ENCODE peak calls at places on chromosome 11, in ten cellular contexts. One of them, this sample, is unnamed.

GRCh38 chr11:68275721-68276488 is 4.1 kb upstream of the C11orf24 start:
- DNase-seq in CD4-positive, alpha-beta T cell: no peak
- DNase-seq in DMS153: no peak
- DNase-seq in stimulated activated CD8-positive, alpha-beta memory T cell treated with anti-CD3 and anti-CD28 coated beads, Interleukin-4, amount 100 ng/mL, for 1 hour: no peak
- DNase-seq in SW480: peak
- DNase-seq in neuronal stem cell: no peak
- DNase-seq in RWPE1: peak
- DNase-seq in amygdala: no peak
- DNase-seq in uterus: no peak
- DNase-seq in iPS-NIHi11: no peak
- DNase-seq in this sample: no peak

GRCh38 chr11:8839957-8840945 is 70.7 kb upstream of the AKIP1 start:
- DNase-seq in CD4-positive, alpha-beta T cell: no peak
- DNase-seq in DMS153: peak
- DNase-seq in stimulated activated CD8-positive, alpha-beta memory T cell treated with anti-CD3 and anti-CD28 coated beads, Interleukin-4, amount 100 ng/mL, for 1 hour: no peak
- DNase-seq in SW480: peak
- DNase-seq in neuronal stem cell: peak
- DNase-seq in RWPE1: no peak
- DNase-seq in amygdala: peak
- DNase-seq in uterus: no peak
- DNase-seq in iPS-NIHi11: peak
- DNase-seq in this sample: no peak

GRCh38 chr11:79352304-79352703 is 88.5 kb downstream of the TENM4 start:
- DNase-seq in CD4-positive, alpha-beta T cell: no peak
- DNase-seq in DMS153: no peak
- DNase-seq in stimulated activated CD8-positive, alpha-beta memory T cell treated with anti-CD3 and anti-CD28 coated beads, Interleukin-4, amount 100 ng/mL, for 1 hour: no peak
- DNase-seq in SW480: no peak
- DNase-seq in neuronal stem cell: no peak
- DNase-seq in RWPE1: no peak
- DNase-seq in amygdala: no peak
- DNase-seq in uterus: no peak
- DNase-seq in iPS-NIHi11: no peak
- DNase-seq in this sample: no peak

GRCh38 chr11:77198440-77198849 is 70.4 kb downstream of the MYO7A start:
- DNase-seq in CD4-positive, alpha-beta T cell: no peak
- DNase-seq in DMS153: no peak
- DNase-seq in stimulated activated CD8-positive, alpha-beta memory T cell treated with anti-CD3 and anti-CD28 coated beads, Interleukin-4, amount 100 ng/mL, for 1 hour: no peak
- DNase-seq in SW480: no peak
- DNase-seq in neuronal stem cell: no peak
- DNase-seq in RWPE1: no peak
- DNase-seq in amygdala: no peak
- DNase-seq in uterus: peak
- DNase-seq in iPS-NIHi11: peak
- DNase-seq in this sample: peak

GRCh38 chr11:31772412-31772811 is 38.7 kb downstream of the PAX6 start:
- DNase-seq in CD4-positive, alpha-beta T cell: no peak
- DNase-seq in DMS153: no peak
- DNase-seq in stimulated activated CD8-positive, alpha-beta memory T cell treated with anti-CD3 and anti-CD28 coated beads, Interleukin-4, amount 100 ng/mL, for 1 hour: no peak
- DNase-seq in SW480: no peak
- DNase-seq in neuronal stem cell: no peak
- DNase-seq in RWPE1: no peak
- DNase-seq in amygdala: no peak
- DNase-seq in uterus: no peak
- DNase-seq in iPS-NIHi11: no peak
- DNase-seq in this sample: no peak

GRCh38 chr11:84990141-84990540 is 637.0 kb downstream of the DLG2 start:
- DNase-seq in CD4-positive, alpha-beta T cell: no peak
- DNase-seq in DMS153: no peak
- DNase-seq in stimulated activated CD8-positive, alpha-beta memory T cell treated with anti-CD3 and anti-CD28 coated beads, Interleukin-4, amount 100 ng/mL, for 1 hour: no peak
- DNase-seq in SW480: no peak
- DNase-seq in neuronal stem cell: no peak
- DNase-seq in RWPE1: no peak
- DNase-seq in amygdala: no peak
- DNase-seq in uterus: no peak
- DNase-seq in iPS-NIHi11: no peak
- DNase-seq in this sample: no peak

GRCh38 chr11:2213890-2214526 is 42.4 kb upstream of the TH start:
- DNase-seq in CD4-positive, alpha-beta T cell: no peak
- DNase-seq in DMS153: no peak
- DNase-seq in stimulated activated CD8-positive, alpha-beta memory T cell treated with anti-CD3 and anti-CD28 coated beads, Interleukin-4, amount 100 ng/mL, for 1 hour: no peak
- DNase-seq in SW480: no peak
- DNase-seq in neuronal stem cell: no peak
- DNase-seq in RWPE1: no peak
- DNase-seq in amygdala: no peak
- DNase-seq in uterus: no peak
- DNase-seq in iPS-NIHi11: no peak
- DNase-seq in this sample: no peak

GRCh38 chr11:10886652-10887250 is 28.9 kb upstream of the ZBED5 start:
- DNase-seq in CD4-positive, alpha-beta T cell: no peak
- DNase-seq in DMS153: no peak
- DNase-seq in stimulated activated CD8-positive, alpha-beta memory T cell treated with anti-CD3 and anti-CD28 coated beads, Interleukin-4, amount 100 ng/mL, for 1 hour: no peak
- DNase-seq in SW480: no peak
- DNase-seq in neuronal stem cell: no peak
- DNase-seq in RWPE1: no peak
- DNase-seq in amygdala: no peak
- DNase-seq in uterus: no peak
- DNase-seq in iPS-NIHi11: no peak
- DNase-seq in this sample: no peak

GRCh38 chr11:12157241-12157661 is 46.9 kb downstream of the MICAL2 start:
- DNase-seq in CD4-positive, alpha-beta T cell: no peak
- DNase-seq in DMS153: no peak
- DNase-seq in stimulated activated CD8-positive, alpha-beta memory T cell treated with anti-CD3 and anti-CD28 coated beads, Interleukin-4, amount 100 ng/mL, for 1 hour: no peak
- DNase-seq in SW480: no peak
- DNase-seq in neuronal stem cell: no peak
- DNase-seq in RWPE1: no peak
- DNase-seq in amygdala: no peak
- DNase-seq in uterus: no peak
- DNase-seq in iPS-NIHi11: no peak
- DNase-seq in this sample: no peak

GRCh38 chr11:105609341-105609781 is 512 bp upstream of the GRIA4 start:
- DNase-seq in CD4-positive, alpha-beta T cell: no peak
- DNase-seq in DMS153: no peak
- DNase-seq in stimulated activated CD8-positive, alpha-beta memory T cell treated with anti-CD3 and anti-CD28 coated beads, Interleukin-4, amount 100 ng/mL, for 1 hour: no peak
- DNase-seq in SW480: peak
- DNase-seq in neuronal stem cell: no peak
- DNase-seq in RWPE1: peak
- DNase-seq in amygdala: no peak
- DNase-seq in uterus: no peak
- DNase-seq in iPS-NIHi11: peak
- DNase-seq in this sample: peak

GRCh38 chr11:44445500-44446340 is 119.7 kb upstream of the CD82 start:
- DNase-seq in CD4-positive, alpha-beta T cell: no peak
- DNase-seq in DMS153: no peak
- DNase-seq in stimulated activated CD8-positive, alpha-beta memory T cell treated with anti-CD3 and anti-CD28 coated beads, Interleukin-4, amount 100 ng/mL, for 1 hour: no peak
- DNase-seq in SW480: peak
- DNase-seq in neuronal stem cell: no peak
- DNase-seq in RWPE1: peak
- DNase-seq in amygdala: no peak
- DNase-seq in uterus: no peak
- DNase-seq in iPS-NIHi11: peak
- DNase-seq in this sample: no peak

GRCh38 chr11:102304686-102305085 is 12.6 kb upstream of the BIRC3 start:
- DNase-seq in CD4-positive, alpha-beta T cell: no peak
- DNase-seq in DMS153: no peak
- DNase-seq in stimulated activated CD8-positive, alpha-beta memory T cell treated with anti-CD3 and anti-CD28 coated beads, Interleukin-4, amount 100 ng/mL, for 1 hour: no peak
- DNase-seq in SW480: no peak
- DNase-seq in neuronal stem cell: no peak
- DNase-seq in RWPE1: no peak
- DNase-seq in amygdala: no peak
- DNase-seq in uterus: no peak
- DNase-seq in iPS-NIHi11: no peak
- DNase-seq in this sample: no peak

GRCh38 chr11:73379189-73379880 is 3.1 kb downstream of the RELT start:
- DNase-seq in CD4-positive, alpha-beta T cell: no peak
- DNase-seq in DMS153: no peak
- DNase-seq in stimulated activated CD8-positive, alpha-beta memory T cell treated with anti-CD3 and anti-CD28 coated beads, Interleukin-4, amount 100 ng/mL, for 1 hour: no peak
- DNase-seq in SW480: no peak
- DNase-seq in neuronal stem cell: no peak
- DNase-seq in RWPE1: no peak
- DNase-seq in amygdala: no peak
- DNase-seq in uterus: no peak
- DNase-seq in iPS-NIHi11: no peak
- DNase-seq in this sample: no peak

GRCh38 chr11:80163011-80163410 is 722.2 kb upstream of the TENM4 start:
- DNase-seq in CD4-positive, alpha-beta T cell: no peak
- DNase-seq in DMS153: no peak
- DNase-seq in stimulated activated CD8-positive, alpha-beta memory T cell treated with anti-CD3 and anti-CD28 coated beads, Interleukin-4, amount 100 ng/mL, for 1 hour: no peak
- DNase-seq in SW480: peak
- DNase-seq in neuronal stem cell: no peak
- DNase-seq in RWPE1: peak
- DNase-seq in amygdala: no peak
- DNase-seq in uterus: no peak
- DNase-seq in iPS-NIHi11: no peak
- DNase-seq in this sample: no peak

GRCh38 chr11:8759634-8760033 is 77.0 kb downstream of the RPL27A start:
- DNase-seq in CD4-positive, alpha-beta T cell: no peak
- DNase-seq in DMS153: no peak
- DNase-seq in stimulated activated CD8-positive, alpha-beta memory T cell treated with anti-CD3 and anti-CD28 coated beads, Interleukin-4, amount 100 ng/mL, for 1 hour: no peak
- DNase-seq in SW480: no peak
- DNase-seq in neuronal stem cell: no peak
- DNase-seq in RWPE1: no peak
- DNase-seq in amygdala: no peak
- DNase-seq in uterus: peak
- DNase-seq in iPS-NIHi11: no peak
- DNase-seq in this sample: no peak

GRCh38 chr11:72631806-72632731 is 42.2 kb downstream of the PDE2A start:
- DNase-seq in CD4-positive, alpha-beta T cell: no peak
- DNase-seq in DMS153: no peak
- DNase-seq in stimulated activated CD8-positive, alpha-beta memory T cell treated with anti-CD3 and anti-CD28 coated beads, Interleukin-4, amount 100 ng/mL, for 1 hour: no peak
- DNase-seq in SW480: peak
- DNase-seq in neuronal stem cell: no peak
- DNase-seq in RWPE1: no peak
- DNase-seq in amygdala: peak
- DNase-seq in uterus: no peak
- DNase-seq in iPS-NIHi11: no peak
- DNase-seq in this sample: no peak

GRCh38 chr11:77126861-77127673 is 979 bp upstream of the MYO7A start:
- DNase-seq in CD4-positive, alpha-beta T cell: peak
- DNase-seq in DMS153: no peak
- DNase-seq in stimulated activated CD8-positive, alpha-beta memory T cell treated with anti-CD3 and anti-CD28 coated beads, Interleukin-4, amount 100 ng/mL, for 1 hour: peak
- DNase-seq in SW480: no peak
- DNase-seq in neuronal stem cell: peak
- DNase-seq in RWPE1: peak
- DNase-seq in amygdala: peak
- DNase-seq in uterus: peak
- DNase-seq in iPS-NIHi11: peak
- DNase-seq in this sample: peak

GRCh38 chr11:830295-831131 is 2.2 kb upstream of the CD151 start:
- DNase-seq in CD4-positive, alpha-beta T cell: peak
- DNase-seq in DMS153: peak
- DNase-seq in stimulated activated CD8-positive, alpha-beta memory T cell treated with anti-CD3 and anti-CD28 coated beads, Interleukin-4, amount 100 ng/mL, for 1 hour: peak
- DNase-seq in SW480: peak
- DNase-seq in neuronal stem cell: no peak
- DNase-seq in RWPE1: no peak
- DNase-seq in amygdala: no peak
- DNase-seq in uterus: peak
- DNase-seq in iPS-NIHi11: peak
- DNase-seq in this sample: peak

GRCh38 chr11:2534957-2535672 is 90.3 kb downstream of the KCNQ1 start:
- DNase-seq in CD4-positive, alpha-beta T cell: no peak
- DNase-seq in DMS153: no peak
- DNase-seq in stimulated activated CD8-positive, alpha-beta memory T cell treated with anti-CD3 and anti-CD28 coated beads, Interleukin-4, amount 100 ng/mL, for 1 hour: no peak
- DNase-seq in SW480: no peak
- DNase-seq in neuronal stem cell: no peak
- DNase-seq in RWPE1: no peak
- DNase-seq in amygdala: no peak
- DNase-seq in uterus: no peak
- DNase-seq in iPS-NIHi11: no peak
- DNase-seq in this sample: no peak

GRCh38 chr11:65615950-65616574 is 486 bp downstream of the PCNX3 start:
- DNase-seq in CD4-positive, alpha-beta T cell: no peak
- DNase-seq in DMS153: no peak
- DNase-seq in stimulated activated CD8-positive, alpha-beta memory T cell treated with anti-CD3 and anti-CD28 coated beads, Interleukin-4, amount 100 ng/mL, for 1 hour: no peak
- DNase-seq in SW480: no peak
- DNase-seq in neuronal stem cell: no peak
- DNase-seq in RWPE1: no peak
- DNase-seq in amygdala: no peak
- DNase-seq in uterus: no peak
- DNase-seq in iPS-NIHi11: peak
- DNase-seq in this sample: peak

GRCh38 chr11:65650547-65651338 is 12.0 kb downstream of the RELA start:
- DNase-seq in CD4-positive, alpha-beta T cell: no peak
- DNase-seq in DMS153: no peak
- DNase-seq in stimulated activated CD8-positive, alpha-beta memory T cell treated with anti-CD3 and anti-CD28 coated beads, Interleukin-4, amount 100 ng/mL, for 1 hour: no peak
- DNase-seq in SW480: no peak
- DNase-seq in neuronal stem cell: no peak
- DNase-seq in RWPE1: no peak
- DNase-seq in amygdala: no peak
- DNase-seq in uterus: peak
- DNase-seq in iPS-NIHi11: no peak
- DNase-seq in this sample: no peak

GRCh38 chr11:69939551-69940245 is 120.5 kb upstream of the FGF3 start:
- DNase-seq in CD4-positive, alpha-beta T cell: no peak
- DNase-seq in DMS153: no peak
- DNase-seq in stimulated activated CD8-positive, alpha-beta memory T cell treated with anti-CD3 and anti-CD28 coated beads, Interleukin-4, amount 100 ng/mL, for 1 hour: no peak
- DNase-seq in SW480: peak
- DNase-seq in neuronal stem cell: no peak
- DNase-seq in RWPE1: no peak
- DNase-seq in amygdala: no peak
- DNase-seq in uterus: peak
- DNase-seq in iPS-NIHi11: no peak
- DNase-seq in this sample: no peak

GRCh38 chr11:115194798-115195101 is 309.5 kb downstream of the CADM1 start:
- DNase-seq in CD4-positive, alpha-beta T cell: no peak
- DNase-seq in DMS153: no peak
- DNase-seq in stimulated activated CD8-positive, alpha-beta memory T cell treated with anti-CD3 and anti-CD28 coated beads, Interleukin-4, amount 100 ng/mL, for 1 hour: no peak
- DNase-seq in SW480: no peak
- DNase-seq in neuronal stem cell: no peak
- DNase-seq in RWPE1: no peak
- DNase-seq in amygdala: no peak
- DNase-seq in uterus: no peak
- DNase-seq in iPS-NIHi11: no peak
- DNase-seq in this sample: no peak

GRCh38 chr11:2944953-2945756 is 15.9 kb upstream of the PHLDA2 start:
- DNase-seq in CD4-positive, alpha-beta T cell: no peak
- DNase-seq in DMS153: no peak
- DNase-seq in stimulated activated CD8-positive, alpha-beta memory T cell treated with anti-CD3 and anti-CD28 coated beads, Interleukin-4, amount 100 ng/mL, for 1 hour: no peak
- DNase-seq in SW480: peak
- DNase-seq in neuronal stem cell: peak
- DNase-seq in RWPE1: no peak
- DNase-seq in amygdala: peak
- DNase-seq in uterus: peak
- DNase-seq in iPS-NIHi11: peak
- DNase-seq in this sample: no peak

GRCh38 chr11:79189604-79190003 is 251.2 kb downstream of the TENM4 start:
- DNase-seq in CD4-positive, alpha-beta T cell: no peak
- DNase-seq in DMS153: no peak
- DNase-seq in stimulated activated CD8-positive, alpha-beta memory T cell treated with anti-CD3 and anti-CD28 coated beads, Interleukin-4, amount 100 ng/mL, for 1 hour: no peak
- DNase-seq in SW480: no peak
- DNase-seq in neuronal stem cell: no peak
- DNase-seq in RWPE1: no peak
- DNase-seq in amygdala: no peak
- DNase-seq in uterus: no peak
- DNase-seq in iPS-NIHi11: no peak
- DNase-seq in this sample: no peak

GRCh38 chr11:34308821-34309585 is 48.8 kb downstream of the ABTB2 start:
- DNase-seq in CD4-positive, alpha-beta T cell: no peak
- DNase-seq in DMS153: no peak
- DNase-seq in stimulated activated CD8-positive, alpha-beta memory T cell treated with anti-CD3 and anti-CD28 coated beads, Interleukin-4, amount 100 ng/mL, for 1 hour: no peak
- DNase-seq in SW480: no peak
- DNase-seq in neuronal stem cell: no peak
- DNase-seq in RWPE1: no peak
- DNase-seq in amygdala: no peak
- DNase-seq in uterus: no peak
- DNase-seq in iPS-NIHi11: no peak
- DNase-seq in this sample: no peak

GRCh38 chr11:118845369-118845768 is 38.3 kb upstream of the CXCR5 start:
- DNase-seq in CD4-positive, alpha-beta T cell: no peak
- DNase-seq in DMS153: no peak
- DNase-seq in stimulated activated CD8-positive, alpha-beta memory T cell treated with anti-CD3 and anti-CD28 coated beads, Interleukin-4, amount 100 ng/mL, for 1 hour: no peak
- DNase-seq in SW480: peak
- DNase-seq in neuronal stem cell: no peak
- DNase-seq in RWPE1: peak
- DNase-seq in amygdala: no peak
- DNase-seq in uterus: no peak
- DNase-seq in iPS-NIHi11: no peak
- DNase-seq in this sample: no peak

GRCh38 chr11:1750840-1751520 is 585 bp upstream of the IFITM10 start:
- DNase-seq in CD4-positive, alpha-beta T cell: no peak
- DNase-seq in DMS153: no peak
- DNase-seq in stimulated activated CD8-positive, alpha-beta memory T cell treated with anti-CD3 and anti-CD28 coated beads, Interleukin-4, amount 100 ng/mL, for 1 hour: no peak
- DNase-seq in SW480: no peak
- DNase-seq in neuronal stem cell: no peak
- DNase-seq in RWPE1: no peak
- DNase-seq in amygdala: no peak
- DNase-seq in uterus: no peak
- DNase-seq in iPS-NIHi11: no peak
- DNase-seq in this sample: no peak

This sample was measured in HEK293T.